ENCODE peak calls at places on chromosomes 4 and X, in seven cellular contexts. One of them, this sample, is unnamed.

GRCh38 chr4:17780461-17781071 is 855 bp downstream of the FAM184B start:
- DNase-seq in nephron progenitor cell: no peak
- DNase-seq in T-helper 2 cell: no peak
- DNase-seq in fibroblast of the conjunctiva: no peak
- DNase-seq in progenitor cell of endocrine pancreas: no peak
- DNase-seq in NAMALWA: no peak
- DNase-seq in iPS-NIHi11: no peak
- DNase-seq in this sample: no peak

GRCh38 chr4:69781458-69782418 is 21.3 kb upstream of the SULT1B1 start:
- DNase-seq in nephron progenitor cell: no peak
- DNase-seq in T-helper 2 cell: no peak
- DNase-seq in fibroblast of the conjunctiva: no peak
- DNase-seq in progenitor cell of endocrine pancreas: no peak
- DNase-seq in NAMALWA: no peak
- DNase-seq in iPS-NIHi11: no peak
- DNase-seq in this sample: no peak

GRCh38 chrX:1462596-1463251 is 10.0 kb upstream of the ASMTL start:
- DNase-seq in nephron progenitor cell: no peak
- DNase-seq in T-helper 2 cell: peak; percentile 53
- DNase-seq in fibroblast of the conjunctiva: peak; percentile 28
- DNase-seq in progenitor cell of endocrine pancreas: no peak
- DNase-seq in NAMALWA: no peak
- DNase-seq in iPS-NIHi11: no peak
- DNase-seq in this sample: no peak

GRCh38 chr4:184292877-184293276 is 75.2 kb upstream of the ENPP6 start:
- DNase-seq in nephron progenitor cell: no peak
- DNase-seq in T-helper 2 cell: no peak
- DNase-seq in fibroblast of the conjunctiva: no peak
- DNase-seq in progenitor cell of endocrine pancreas: no peak
- DNase-seq in NAMALWA: no peak
- DNase-seq in iPS-NIHi11: no peak
- DNase-seq in this sample: no peak

GRCh38 chrX:118513120-118513899 is 17.7 kb downstream of the DOCK11 start:
- DNase-seq in nephron progenitor cell: no peak
- DNase-seq in T-helper 2 cell: no peak
- DNase-seq in fibroblast of the conjunctiva: no peak
- DNase-seq in progenitor cell of endocrine pancreas: no peak
- DNase-seq in NAMALWA: no peak
- DNase-seq in iPS-NIHi11: no peak
- DNase-seq in this sample: no peak

GRCh38 chr4:53866055-53866454 is 198.3 kb downstream of the CHIC2 start:
- DNase-seq in nephron progenitor cell: no peak
- DNase-seq in T-helper 2 cell: no peak
- DNase-seq in fibroblast of the conjunctiva: no peak
- DNase-seq in progenitor cell of endocrine pancreas: no peak
- DNase-seq in NAMALWA: no peak
- DNase-seq in iPS-NIHi11: no peak
- DNase-seq in this sample: no peak

GRCh38 chrX:68991691-68992345 is 163.0 kb downstream of the EFNB1 start:
- DNase-seq in nephron progenitor cell: no peak
- DNase-seq in T-helper 2 cell: no peak
- DNase-seq in fibroblast of the conjunctiva: no peak
- DNase-seq in progenitor cell of endocrine pancreas: no peak
- DNase-seq in NAMALWA: no peak
- DNase-seq in iPS-NIHi11: no peak
- DNase-seq in this sample: no peak

GRCh38 chr4:34619531-34620109 is 1624.7 kb downstream of the ARAP2 start:
- DNase-seq in nephron progenitor cell: no peak
- DNase-seq in T-helper 2 cell: no peak
- DNase-seq in fibroblast of the conjunctiva: peak; percentile 3
- DNase-seq in progenitor cell of endocrine pancreas: no peak
- DNase-seq in NAMALWA: no peak
- DNase-seq in iPS-NIHi11: no peak
- DNase-seq in this sample: peak; percentile 31

GRCh38 chr4:170193496-170193895 is 103.7 kb upstream of the AADAT start:
- DNase-seq in nephron progenitor cell: no peak
- DNase-seq in T-helper 2 cell: no peak
- DNase-seq in fibroblast of the conjunctiva: no peak
- DNase-seq in progenitor cell of endocrine pancreas: no peak
- DNase-seq in NAMALWA: no peak
- DNase-seq in iPS-NIHi11: no peak
- DNase-seq in this sample: no peak

GRCh38 chrX:20530319-20530979 is 263.7 kb upstream of the RPS6KA3 start:
- DNase-seq in nephron progenitor cell: peak; percentile 77
- DNase-seq in T-helper 2 cell: peak; percentile 18
- DNase-seq in fibroblast of the conjunctiva: peak; percentile 42
- DNase-seq in progenitor cell of endocrine pancreas: peak; percentile 59
- DNase-seq in NAMALWA: peak; percentile 64
- DNase-seq in iPS-NIHi11: peak; percentile 35
- DNase-seq in this sample: peak; percentile 51

GRCh38 chr4:37763831-37764230 is 62.7 kb upstream of the PGM2 start:
- DNase-seq in nephron progenitor cell: no peak
- DNase-seq in T-helper 2 cell: no peak
- DNase-seq in fibroblast of the conjunctiva: no peak
- DNase-seq in progenitor cell of endocrine pancreas: no peak
- DNase-seq in NAMALWA: no peak
- DNase-seq in iPS-NIHi11: no peak
- DNase-seq in this sample: no peak

GRCh38 chr4:93313207-93313606 is 515.3 kb upstream of the ATOH1 start:
- DNase-seq in nephron progenitor cell: no peak
- DNase-seq in T-helper 2 cell: no peak
- DNase-seq in fibroblast of the conjunctiva: no peak
- DNase-seq in progenitor cell of endocrine pancreas: no peak
- DNase-seq in NAMALWA: no peak
- DNase-seq in iPS-NIHi11: no peak
- DNase-seq in this sample: no peak

GRCh38 chr4:155679343-155679742 is 12.7 kb downstream of the GUCY1A1 start:
- DNase-seq in nephron progenitor cell: no peak
- DNase-seq in T-helper 2 cell: no peak
- DNase-seq in fibroblast of the conjunctiva: peak; percentile 22
- DNase-seq in progenitor cell of endocrine pancreas: no peak
- DNase-seq in NAMALWA: no peak
- DNase-seq in iPS-NIHi11: no peak
- DNase-seq in this sample: no peak

GRCh38 chrX:66553973-66554372 is 84.9 kb downstream of the EDA2R start:
- DNase-seq in nephron progenitor cell: no peak
- DNase-seq in T-helper 2 cell: no peak
- DNase-seq in fibroblast of the conjunctiva: no peak
- DNase-seq in progenitor cell of endocrine pancreas: no peak
- DNase-seq in NAMALWA: no peak
- DNase-seq in iPS-NIHi11: no peak
- DNase-seq in this sample: no peak

GRCh38 chr4:135508006-135508714 is 1306.6 kb upstream of the PABPC4L start:
- DNase-seq in nephron progenitor cell: no peak
- DNase-seq in T-helper 2 cell: no peak
- DNase-seq in fibroblast of the conjunctiva: peak; percentile 22
- DNase-seq in progenitor cell of endocrine pancreas: no peak
- DNase-seq in NAMALWA: no peak
- DNase-seq in iPS-NIHi11: no peak
- DNase-seq in this sample: no peak

GRCh38 chr4:125013891-125014290 is 300.9 kb upstream of the FAT4 start:
- DNase-seq in nephron progenitor cell: no peak
- DNase-seq in T-helper 2 cell: no peak
- DNase-seq in fibroblast of the conjunctiva: no peak
- DNase-seq in progenitor cell of endocrine pancreas: no peak
- DNase-seq in NAMALWA: no peak
- DNase-seq in iPS-NIHi11: no peak
- DNase-seq in this sample: no peak

GRCh38 chr4:185709802-185710486 is 102.0 kb downstream of the SORBS2 start:
- DNase-seq in nephron progenitor cell: no peak
- DNase-seq in T-helper 2 cell: no peak
- DNase-seq in fibroblast of the conjunctiva: no peak
- DNase-seq in progenitor cell of endocrine pancreas: no peak
- DNase-seq in NAMALWA: no peak
- DNase-seq in iPS-NIHi11: no peak
- DNase-seq in this sample: no peak

GRCh38 chrX:103442536-103442901 is 66.2 kb downstream of the BEX3 start:
- DNase-seq in nephron progenitor cell: no peak
- DNase-seq in T-helper 2 cell: no peak
- DNase-seq in fibroblast of the conjunctiva: peak; percentile 61
- DNase-seq in progenitor cell of endocrine pancreas: no peak
- DNase-seq in NAMALWA: no peak
- DNase-seq in iPS-NIHi11: no peak
- DNase-seq in this sample: no peak

GRCh38 chr4:10107111-10108091 is 9.2 kb downstream of the WDR1 start:
- DNase-seq in nephron progenitor cell: no peak
- DNase-seq in T-helper 2 cell: no peak
- DNase-seq in fibroblast of the conjunctiva: no peak
- DNase-seq in progenitor cell of endocrine pancreas: no peak
- DNase-seq in NAMALWA: no peak
- DNase-seq in iPS-NIHi11: no peak
- DNase-seq in this sample: no peak

GRCh38 chr4:2186133-2186864 is 55.6 kb downstream of the HAUS3 start:
- DNase-seq in nephron progenitor cell: peak; percentile 10
- DNase-seq in T-helper 2 cell: no peak
- DNase-seq in fibroblast of the conjunctiva: no peak
- DNase-seq in progenitor cell of endocrine pancreas: peak; percentile 23
- DNase-seq in NAMALWA: no peak
- DNase-seq in iPS-NIHi11: peak; percentile 69
- DNase-seq in this sample: peak; percentile 60

GRCh38 chr4:76947369-76947768 is 2.2 kb upstream of the SEPTIN11 start:
- DNase-seq in nephron progenitor cell: no peak
- DNase-seq in T-helper 2 cell: no peak
- DNase-seq in fibroblast of the conjunctiva: no peak
- DNase-seq in progenitor cell of endocrine pancreas: no peak
- DNase-seq in NAMALWA: no peak
- DNase-seq in iPS-NIHi11: no peak
- DNase-seq in this sample: no peak

GRCh38 chr4:121827851-121828250 is 4.2 kb upstream of the CCNA2 start:
- DNase-seq in nephron progenitor cell: no peak
- DNase-seq in T-helper 2 cell: no peak
- DNase-seq in fibroblast of the conjunctiva: peak; percentile 12
- DNase-seq in progenitor cell of endocrine pancreas: no peak
- DNase-seq in NAMALWA: no peak
- DNase-seq in iPS-NIHi11: no peak
- DNase-seq in this sample: no peak

GRCh38 chr4:55125087-55125721 is at the start of gene KDR:
- DNase-seq in nephron progenitor cell: peak; percentile 90
- DNase-seq in T-helper 2 cell: no peak
- DNase-seq in fibroblast of the conjunctiva: no peak
- DNase-seq in progenitor cell of endocrine pancreas: peak; percentile 29
- DNase-seq in NAMALWA: no peak
- DNase-seq in iPS-NIHi11: peak; percentile 90
- DNase-seq in this sample: no peak

GRCh38 chr4:76748649-76749048 is 149.3 kb downstream of the SOWAHB start:
- DNase-seq in nephron progenitor cell: no peak
- DNase-seq in T-helper 2 cell: no peak
- DNase-seq in fibroblast of the conjunctiva: no peak
- DNase-seq in progenitor cell of endocrine pancreas: no peak
- DNase-seq in NAMALWA: peak; percentile 71
- DNase-seq in iPS-NIHi11: no peak
- DNase-seq in this sample: peak; percentile 62

GRCh38 chr4:24837296-24837695 is 41.9 kb downstream of the SOD3 start:
- DNase-seq in nephron progenitor cell: no peak
- DNase-seq in T-helper 2 cell: no peak
- DNase-seq in fibroblast of the conjunctiva: no peak
- DNase-seq in progenitor cell of endocrine pancreas: no peak
- DNase-seq in NAMALWA: no peak
- DNase-seq in iPS-NIHi11: no peak
- DNase-seq in this sample: no peak

GRCh38 chrX:101416691-101417090 is 8.7 kb downstream of the HNRNPH2 start:
- DNase-seq in nephron progenitor cell: no peak
- DNase-seq in T-helper 2 cell: no peak
- DNase-seq in fibroblast of the conjunctiva: no peak
- DNase-seq in progenitor cell of endocrine pancreas: no peak
- DNase-seq in NAMALWA: no peak
- DNase-seq in iPS-NIHi11: no peak
- DNase-seq in this sample: no peak

GRCh38 chr4:186204103-186204559 is 12.8 kb downstream of the CYP4V2 start:
- DNase-seq in nephron progenitor cell: no peak
- DNase-seq in T-helper 2 cell: no peak
- DNase-seq in fibroblast of the conjunctiva: no peak
- DNase-seq in progenitor cell of endocrine pancreas: no peak
- DNase-seq in NAMALWA: no peak
- DNase-seq in iPS-NIHi11: no peak
- DNase-seq in this sample: no peak

GRCh38 chr4:78155616-78156105 is 98.5 kb downstream of the FRAS1 start:
- DNase-seq in nephron progenitor cell: no peak
- DNase-seq in T-helper 2 cell: no peak
- DNase-seq in fibroblast of the conjunctiva: peak; percentile 36
- DNase-seq in progenitor cell of endocrine pancreas: no peak
- DNase-seq in NAMALWA: no peak
- DNase-seq in iPS-NIHi11: no peak
- DNase-seq in this sample: no peak

GRCh38 chrX:3094261-3094660 is 53.0 kb downstream of the ARSF start:
- DNase-seq in nephron progenitor cell: no peak
- DNase-seq in T-helper 2 cell: no peak
- DNase-seq in fibroblast of the conjunctiva: no peak
- DNase-seq in progenitor cell of endocrine pancreas: no peak
- DNase-seq in NAMALWA: no peak
- DNase-seq in iPS-NIHi11: no peak
- DNase-seq in this sample: no peak